ENCODE peak calls at places on chromosome 2, in eight cellular contexts. One of them, this sample, is unnamed. For H3K4me1, the result is how much of the 10 kb centered on the place peaks cover.

GRCh38 chr2:178521304-178522150 is 41.3 kb downstream of the PLEKHA3 start:
- DNase-seq in spleen: no peak
- DNase-seq in stomach: no peak
- DNase-seq in left ventricle myocardium inferior: no peak
- DNase-seq in adrenal gland: no peak
- DNase-seq in lower lobe of right lung: no peak
- DNase-seq in fibroblast of lung: no peak
- DNase-seq in A549: no peak
- DNase-seq in this sample: no peak

GRCh38 chr2:16650287-16651249 is 15.1 kb downstream of the CYRIA start:
- DNase-seq in adrenal gland: no peak
- DNase-seq in lower lobe of right lung: no peak
- DNase-seq in A549: no peak
- DNase-seq in left ventricle myocardium inferior: no peak
- DNase-seq in fibroblast of lung: peak
- DNase-seq in spleen: no peak
- DNase-seq in stomach: no peak
- DNase-seq in this sample: no peak

GRCh38 chr2:68302281-68302680 is 17.5 kb downstream of the CNRIP1 start:
- DNase-seq in A549: no peak
- DNase-seq in left ventricle myocardium inferior: no peak
- DNase-seq in fibroblast of lung: no peak
- DNase-seq in adrenal gland: no peak
- DNase-seq in stomach: no peak
- DNase-seq in lower lobe of right lung: no peak
- DNase-seq in spleen: no peak
- DNase-seq in this sample: no peak

GRCh38 chr2:240579771-240580614 is 6.5 kb upstream of the CAPN10 start:
- DNase-seq in A549: peak
- DNase-seq in adrenal gland: peak
- DNase-seq in lower lobe of right lung: peak
- DNase-seq in left ventricle myocardium inferior: no peak
- DNase-seq in fibroblast of lung: peak
- DNase-seq in stomach: peak
- DNase-seq in spleen: peak
- DNase-seq in this sample: peak

GRCh38 chr2:216634317-216635148 is 1.3 kb downstream of the IGFBP2 start:
- DNase-seq in left ventricle myocardium inferior: no peak
- DNase-seq in stomach: no peak
- DNase-seq in A549: no peak
- DNase-seq in lower lobe of right lung: no peak
- DNase-seq in adrenal gland: no peak
- DNase-seq in fibroblast of lung: no peak
- DNase-seq in spleen: no peak
- DNase-seq in this sample: no peak

GRCh38 chr2:79529636-79530035 is 16.8 kb downstream of the CTNNA2 start:
- DNase-seq in A549: no peak
- DNase-seq in spleen: no peak
- DNase-seq in stomach: no peak
- DNase-seq in adrenal gland: no peak
- DNase-seq in left ventricle myocardium inferior: no peak
- DNase-seq in fibroblast of lung: no peak
- DNase-seq in lower lobe of right lung: no peak
- DNase-seq in this sample: no peak

GRCh38 chr2:145757503-145758290 is 1237.8 kb upstream of the ZEB2 start:
- DNase-seq in A549: no peak
- DNase-seq in stomach: no peak
- DNase-seq in lower lobe of right lung: no peak
- DNase-seq in adrenal gland: no peak
- DNase-seq in fibroblast of lung: no peak
- DNase-seq in spleen: no peak
- DNase-seq in left ventricle myocardium inferior: no peak
- DNase-seq in this sample: no peak

GRCh38 chr2:98803747-98804650 is 73.1 kb upstream of the MGAT4A start:
- DNase-seq in spleen: no peak
- DNase-seq in left ventricle myocardium inferior: no peak
- DNase-seq in A549: no peak
- DNase-seq in fibroblast of lung: no peak
- DNase-seq in adrenal gland: no peak
- DNase-seq in lower lobe of right lung: no peak
- DNase-seq in stomach: no peak
- DNase-seq in this sample: no peak

GRCh38 chr2:95530734-95531133 is 46.2 kb upstream of the TRIM43B start:
- DNase-seq in stomach: no peak
- DNase-seq in adrenal gland: no peak
- DNase-seq in spleen: no peak
- DNase-seq in A549: no peak
- DNase-seq in lower lobe of right lung: no peak
- DNase-seq in fibroblast of lung: peak
- DNase-seq in left ventricle myocardium inferior: no peak
- DNase-seq in this sample: no peak

GRCh38 chr2:219249203-219249980 is 3.7 kb upstream of the TUBA4B start:
- DNase-seq in fibroblast of lung: peak
- DNase-seq in lower lobe of right lung: peak
- DNase-seq in A549: peak
- DNase-seq in spleen: peak
- DNase-seq in stomach: peak
- DNase-seq in adrenal gland: peak
- DNase-seq in left ventricle myocardium inferior: peak
- DNase-seq in this sample: peak

GRCh38 chr2:38218583-38218982 is 142.6 kb upstream of the CYP1B1 start:
- DNase-seq in lower lobe of right lung: no peak
- DNase-seq in left ventricle myocardium inferior: no peak
- DNase-seq in adrenal gland: no peak
- DNase-seq in spleen: no peak
- DNase-seq in A549: no peak
- DNase-seq in stomach: no peak
- DNase-seq in fibroblast of lung: no peak
- DNase-seq in this sample: no peak

GRCh38 chr2:97774425-97774824 is 61.0 kb downstream of the ZAP70 start:
- DNase-seq in left ventricle myocardium inferior: no peak
- DNase-seq in adrenal gland: no peak
- DNase-seq in A549: no peak
- DNase-seq in fibroblast of lung: peak
- DNase-seq in lower lobe of right lung: no peak
- DNase-seq in spleen: no peak
- DNase-seq in stomach: no peak
- DNase-seq in this sample: no peak

GRCh38 chr2:98911376-98912154 is 24.5 kb downstream of the CRACDL start:
- DNase-seq in lower lobe of right lung: no peak
- DNase-seq in left ventricle myocardium inferior: no peak
- DNase-seq in fibroblast of lung: peak
- DNase-seq in spleen: peak
- DNase-seq in A549: no peak
- DNase-seq in adrenal gland: no peak
- DNase-seq in stomach: peak
- DNase-seq in this sample: no peak

GRCh38 chr2:159557437-159558034 is 58.8 kb downstream of the BAZ2B start:
- DNase-seq in stomach: no peak
- DNase-seq in A549: peak
- DNase-seq in fibroblast of lung: peak
- DNase-seq in left ventricle myocardium inferior: no peak
- DNase-seq in lower lobe of right lung: no peak
- DNase-seq in spleen: no peak
- DNase-seq in adrenal gland: no peak
- DNase-seq in this sample: no peak

GRCh38 chr2:36438454-36438977 is 82.9 kb downstream of the CRIM1 start:
- DNase-seq in stomach: no peak
- DNase-seq in lower lobe of right lung: no peak
- DNase-seq in adrenal gland: no peak
- DNase-seq in fibroblast of lung: peak
- DNase-seq in left ventricle myocardium inferior: no peak
- DNase-seq in A549: peak
- DNase-seq in spleen: no peak
- DNase-seq in this sample: no peak

GRCh38 chr2:239811806-239812560 is 213.2 kb downstream of the NDUFA10 start:
- DNase-seq in adrenal gland: no peak
- DNase-seq in spleen: peak
- DNase-seq in lower lobe of right lung: no peak
- DNase-seq in stomach: no peak
- DNase-seq in fibroblast of lung: no peak
- DNase-seq in left ventricle myocardium inferior: no peak
- DNase-seq in A549: no peak
- DNase-seq in this sample: no peak

GRCh38 chr2:227147023-227147422 is 17.0 kb downstream of the COL4A4 start:
- DNase-seq in adrenal gland: no peak
- DNase-seq in lower lobe of right lung: no peak
- DNase-seq in spleen: no peak
- DNase-seq in A549: no peak
- DNase-seq in left ventricle myocardium inferior: no peak
- DNase-seq in stomach: no peak
- DNase-seq in fibroblast of lung: peak
- DNase-seq in this sample: no peak

GRCh38 chr2:46980786-46981583 is 65.4 kb upstream of the MCFD2 start:
- DNase-seq in adrenal gland: no peak
- DNase-seq in lower lobe of right lung: no peak
- DNase-seq in spleen: no peak
- DNase-seq in stomach: no peak
- DNase-seq in left ventricle myocardium inferior: no peak
- DNase-seq in A549: no peak
- DNase-seq in fibroblast of lung: no peak
- DNase-seq in this sample: no peak

GRCh38 chr2:46983065-46983801 is 67.6 kb upstream of the MCFD2 start:
- DNase-seq in fibroblast of lung: peak
- DNase-seq in adrenal gland: no peak
- DNase-seq in A549: no peak
- DNase-seq in left ventricle myocardium inferior: peak
- DNase-seq in spleen: peak
- DNase-seq in lower lobe of right lung: peak
- DNase-seq in stomach: peak
- DNase-seq in this sample: peak

GRCh38 chr2:46979611-46980010 is 64.0 kb upstream of the MCFD2 start:
- DNase-seq in left ventricle myocardium inferior: no peak
- DNase-seq in lower lobe of right lung: no peak
- DNase-seq in fibroblast of lung: no peak
- DNase-seq in stomach: no peak
- DNase-seq in A549: no peak
- DNase-seq in adrenal gland: no peak
- DNase-seq in spleen: peak
- DNase-seq in this sample: no peak

GRCh38 chr2:46982356-46983064 is 66.9 kb upstream of the MCFD2 start:
- DNase-seq in fibroblast of lung: peak
- DNase-seq in lower lobe of right lung: no peak
- DNase-seq in spleen: no peak
- DNase-seq in stomach: no peak
- DNase-seq in adrenal gland: no peak
- DNase-seq in left ventricle myocardium inferior: no peak
- DNase-seq in A549: no peak
- DNase-seq in this sample: no peak

DNA sequence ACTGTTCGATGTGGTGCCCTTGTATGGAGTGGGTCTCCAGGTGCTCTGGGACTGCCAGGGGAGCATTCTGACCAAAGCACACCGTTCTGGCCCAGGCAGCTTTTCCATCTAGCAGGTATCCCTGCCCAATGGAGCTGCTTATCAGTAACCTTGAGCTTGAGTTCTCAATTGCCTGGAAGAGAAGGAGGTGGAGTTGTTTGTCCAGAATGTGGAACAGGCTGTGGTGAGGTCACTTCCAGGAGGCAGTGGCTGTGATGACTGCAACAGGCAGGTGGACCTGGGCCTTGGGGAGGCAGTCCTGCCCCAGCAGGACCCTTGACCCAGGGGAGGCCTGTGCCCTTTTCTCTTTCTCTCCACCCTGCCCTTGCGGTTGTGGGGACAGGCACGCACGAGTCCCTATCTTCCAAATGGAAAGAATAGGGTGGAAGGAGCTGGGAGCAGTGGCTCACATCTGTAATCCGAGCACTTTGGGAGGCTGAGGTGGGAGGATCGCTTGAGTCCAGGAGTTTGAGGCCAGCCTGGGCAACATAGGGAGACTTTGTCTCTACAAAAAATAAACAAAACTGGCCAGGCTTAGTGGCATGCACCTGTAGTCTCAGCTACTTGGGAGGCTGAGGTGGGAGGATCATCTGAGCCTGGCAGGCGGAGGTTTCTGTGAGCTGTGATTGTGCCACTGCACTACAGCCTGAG is 66.2 kb upstream of the MCFD2 start:
- DNase-seq in stomach: peak
- DNase-seq in fibroblast of lung: no peak
- DNase-seq in lower lobe of right lung: no peak
- DNase-seq in adrenal gland: peak
- DNase-seq in left ventricle myocardium inferior: no peak
- DNase-seq in spleen: no peak
- DNase-seq in A549: no peak
- DNase-seq in this sample: no peak
- H3K4me1 ChIP-seq in stomach: half or more
- H3K4me1 ChIP-seq in fibroblast of lung: under half
- H3K4me1 ChIP-seq in lower lobe of right lung: half or more
- H3K4me1 ChIP-seq in adrenal gland: half or more
- H3K4me1 ChIP-seq in left ventricle myocardium inferior: half or more
- H3K4me1 ChIP-seq in spleen: half or more
- H3K4me1 ChIP-seq in A549: half or more
- H3K4me1 ChIP-seq in this sample: half or more

GRCh38 chr2:107349329-107349728 is 463.4 kb upstream of the ST6GAL2 start:
- DNase-seq in fibroblast of lung: no peak
- DNase-seq in spleen: no peak
- DNase-seq in lower lobe of right lung: no peak
- DNase-seq in left ventricle myocardium inferior: no peak
- DNase-seq in stomach: no peak
- DNase-seq in adrenal gland: no peak
- DNase-seq in A549: no peak
- DNase-seq in this sample: no peak
- H3K4me3 ChIP-seq in fibroblast of lung: no peak
- H3K4me3 ChIP-seq in spleen: no peak
- H3K4me3 ChIP-seq in lower lobe of right lung: no peak
- H3K4me3 ChIP-seq in left ventricle myocardium inferior: no peak
- H3K4me3 ChIP-seq in stomach: no peak
- H3K4me3 ChIP-seq in adrenal gland: no peak
- H3K4me3 ChIP-seq in A549: no peak
- H3K4me3 ChIP-seq in this sample: no peak

DNA sequence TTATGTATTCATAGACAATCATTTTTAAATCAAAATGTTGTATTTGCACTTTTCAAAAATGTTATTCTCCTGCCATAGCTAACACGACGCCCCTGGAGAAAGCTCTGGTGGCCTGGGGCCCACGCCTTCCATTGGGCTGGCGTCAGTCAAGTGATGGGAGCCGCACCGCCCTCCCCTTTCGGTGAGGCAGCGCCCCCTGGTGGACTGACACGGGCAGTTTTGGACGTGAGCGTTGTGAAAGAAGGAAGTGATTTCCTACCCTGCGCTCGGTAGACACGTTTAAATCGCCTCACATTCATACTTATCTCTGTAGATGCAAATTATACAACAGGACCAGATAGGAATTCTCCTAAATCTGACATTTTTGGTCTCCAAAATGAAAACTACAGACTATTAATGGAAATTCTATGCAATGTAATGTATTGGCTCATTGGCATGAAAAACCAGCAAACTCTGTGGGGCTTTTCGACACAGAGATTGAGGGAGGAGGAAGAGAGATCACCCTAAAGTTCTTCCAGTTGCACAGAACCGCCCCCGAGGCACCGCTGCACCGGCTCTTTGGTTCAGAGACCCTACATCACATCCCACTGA is 326.2 kb upstream of the SOX11 start:
- DNase-seq in fibroblast of lung: peak
- DNase-seq in spleen: no peak
- DNase-seq in left ventricle myocardium inferior: peak
- DNase-seq in A549: peak
- DNase-seq in lower lobe of right lung: peak
- DNase-seq in stomach: peak
- DNase-seq in adrenal gland: peak
- DNase-seq in this sample: peak
- TF ChIP-seq CTCF in fibroblast of lung: no peak
- TF ChIP-seq CTCF in spleen: no peak
- TF ChIP-seq CTCF in left ventricle myocardium inferior: peak
- TF ChIP-seq CTCF in A549: no peak
- TF ChIP-seq CTCF in lower lobe of right lung: peak
- TF ChIP-seq CTCF in stomach: peak
- TF ChIP-seq CTCF in adrenal gland: peak
- TF ChIP-seq CTCF in this sample: peak

GRCh38 chr2:12716250-12717190 is at the start of gene TRIB2:
- DNase-seq in lower lobe of right lung: peak
- DNase-seq in stomach: peak
- DNase-seq in fibroblast of lung: peak
- DNase-seq in spleen: peak
- DNase-seq in adrenal gland: peak
- DNase-seq in left ventricle myocardium inferior: peak
- DNase-seq in A549: peak
- DNase-seq in this sample: peak
- H3K4me1 ChIP-seq in lower lobe of right lung: under half
- H3K4me1 ChIP-seq in stomach: under half
- H3K4me1 ChIP-seq in fibroblast of lung: under half
- H3K4me1 ChIP-seq in spleen: half or more
- H3K4me1 ChIP-seq in adrenal gland: under half
- H3K4me1 ChIP-seq in left ventricle myocardium inferior: half or more
- H3K4me1 ChIP-seq in A549: under half
- H3K4me1 ChIP-seq in this sample: under half